ENCODE peak calls at places on chromosomes 5 and 9, in eight cellular contexts. One of them, this sample, is unnamed.

GRCh38 chr5:151619812-151620462 is 28.8 kb upstream of the FAT2 start:
- DNase-seq in bronchial epithelial cell: peak; percentile 98
- DNase-seq in HuH-7: no peak
- DNase-seq in fibroblast of the aortic adventitia: no peak
- DNase-seq in activated CD8-positive, alpha-beta T cell treated with anti-CD3 and anti-CD28 coated beads, Interleukin-2, amount 10 ng/mL, durations not matched to agents 7 days and 5 days: no peak
- DNase-seq in activated CD4-positive, alpha-beta memory T cell treated with anti-CD3 and anti-CD28 coated beads, Interleukin-2, amount 10 ng/mL, durations not matched to agents 7 days and 5 days: no peak
- DNase-seq in epithelial cell of prostate: peak; percentile 93
- DNase-seq in NCI-H2081: no peak
- DNase-seq in this sample: peak; percentile 21

GRCh38 chr9:34493972-34494535 is 28.7 kb downstream of the ENHO start:
- DNase-seq in epithelial cell of prostate: no peak
- DNase-seq in fibroblast of the aortic adventitia: peak; percentile 63
- DNase-seq in activated CD8-positive, alpha-beta T cell treated with anti-CD3 and anti-CD28 coated beads, Interleukin-2, amount 10 ng/mL, durations not matched to agents 7 days and 5 days: peak; percentile 63
- DNase-seq in bronchial epithelial cell: peak; percentile 22
- DNase-seq in HuH-7: peak; percentile 49
- DNase-seq in NCI-H2081: no peak
- DNase-seq in activated CD4-positive, alpha-beta memory T cell treated with anti-CD3 and anti-CD28 coated beads, Interleukin-2, amount 10 ng/mL, durations not matched to agents 7 days and 5 days: peak; percentile 48
- DNase-seq in this sample: peak; percentile 18

GRCh38 chr9:133918123-133918813 is 73.9 kb downstream of the VAV2 start:
- DNase-seq in bronchial epithelial cell: no peak
- DNase-seq in epithelial cell of prostate: no peak
- DNase-seq in activated CD4-positive, alpha-beta memory T cell treated with anti-CD3 and anti-CD28 coated beads, Interleukin-2, amount 10 ng/mL, durations not matched to agents 7 days and 5 days: no peak
- DNase-seq in NCI-H2081: no peak
- DNase-seq in HuH-7: no peak
- DNase-seq in activated CD8-positive, alpha-beta T cell treated with anti-CD3 and anti-CD28 coated beads, Interleukin-2, amount 10 ng/mL, durations not matched to agents 7 days and 5 days: no peak
- DNase-seq in fibroblast of the aortic adventitia: no peak
- DNase-seq in this sample: no peak

GRCh38 chr9:32395483-32396216 is 11.2 kb downstream of the ACO1 start:
- DNase-seq in fibroblast of the aortic adventitia: peak; percentile 96
- DNase-seq in HuH-7: no peak
- DNase-seq in bronchial epithelial cell: peak; percentile 85
- DNase-seq in activated CD4-positive, alpha-beta memory T cell treated with anti-CD3 and anti-CD28 coated beads, Interleukin-2, amount 10 ng/mL, durations not matched to agents 7 days and 5 days: no peak
- DNase-seq in epithelial cell of prostate: peak; percentile 20
- DNase-seq in NCI-H2081: no peak
- DNase-seq in activated CD8-positive, alpha-beta T cell treated with anti-CD3 and anti-CD28 coated beads, Interleukin-2, amount 10 ng/mL, durations not matched to agents 7 days and 5 days: no peak
- DNase-seq in this sample: peak; percentile 75

GRCh38 chr9:15178621-15179020 is 128.4 kb downstream of the TTC39B start:
- DNase-seq in activated CD4-positive, alpha-beta memory T cell treated with anti-CD3 and anti-CD28 coated beads, Interleukin-2, amount 10 ng/mL, durations not matched to agents 7 days and 5 days: no peak
- DNase-seq in HuH-7: no peak
- DNase-seq in fibroblast of the aortic adventitia: no peak
- DNase-seq in epithelial cell of prostate: no peak
- DNase-seq in NCI-H2081: no peak
- DNase-seq in bronchial epithelial cell: no peak
- DNase-seq in activated CD8-positive, alpha-beta T cell treated with anti-CD3 and anti-CD28 coated beads, Interleukin-2, amount 10 ng/mL, durations not matched to agents 7 days and 5 days: no peak
- DNase-seq in this sample: no peak

GRCh38 chr5:140381972-140382371 is 19.7 kb upstream of the ANKHD1 start:
- DNase-seq in fibroblast of the aortic adventitia: no peak
- DNase-seq in activated CD8-positive, alpha-beta T cell treated with anti-CD3 and anti-CD28 coated beads, Interleukin-2, amount 10 ng/mL, durations not matched to agents 7 days and 5 days: no peak
- DNase-seq in bronchial epithelial cell: no peak
- DNase-seq in epithelial cell of prostate: no peak
- DNase-seq in activated CD4-positive, alpha-beta memory T cell treated with anti-CD3 and anti-CD28 coated beads, Interleukin-2, amount 10 ng/mL, durations not matched to agents 7 days and 5 days: no peak
- DNase-seq in NCI-H2081: no peak
- DNase-seq in HuH-7: no peak
- DNase-seq in this sample: no peak

GRCh38 chr5:73895471-73895870 is 269.5 kb downstream of the ARHGEF28 start:
- DNase-seq in activated CD8-positive, alpha-beta T cell treated with anti-CD3 and anti-CD28 coated beads, Interleukin-2, amount 10 ng/mL, durations not matched to agents 7 days and 5 days: no peak
- DNase-seq in fibroblast of the aortic adventitia: no peak
- DNase-seq in activated CD4-positive, alpha-beta memory T cell treated with anti-CD3 and anti-CD28 coated beads, Interleukin-2, amount 10 ng/mL, durations not matched to agents 7 days and 5 days: no peak
- DNase-seq in HuH-7: no peak
- DNase-seq in NCI-H2081: no peak
- DNase-seq in epithelial cell of prostate: no peak
- DNase-seq in bronchial epithelial cell: no peak
- DNase-seq in this sample: no peak

GRCh38 chr9:117411547-117411946 is 3.3 kb downstream of the ASTN2 start:
- DNase-seq in bronchial epithelial cell: peak; percentile 34
- DNase-seq in NCI-H2081: peak; percentile 20
- DNase-seq in fibroblast of the aortic adventitia: peak; percentile 0
- DNase-seq in epithelial cell of prostate: no peak
- DNase-seq in activated CD4-positive, alpha-beta memory T cell treated with anti-CD3 and anti-CD28 coated beads, Interleukin-2, amount 10 ng/mL, durations not matched to agents 7 days and 5 days: no peak
- DNase-seq in activated CD8-positive, alpha-beta T cell treated with anti-CD3 and anti-CD28 coated beads, Interleukin-2, amount 10 ng/mL, durations not matched to agents 7 days and 5 days: no peak
- DNase-seq in HuH-7: peak; percentile 64
- DNase-seq in this sample: no peak

GRCh38 chr5:83265318-83265717 is 188.0 kb downstream of the XRCC4 start:
- DNase-seq in activated CD8-positive, alpha-beta T cell treated with anti-CD3 and anti-CD28 coated beads, Interleukin-2, amount 10 ng/mL, durations not matched to agents 7 days and 5 days: no peak
- DNase-seq in epithelial cell of prostate: peak; percentile 44
- DNase-seq in activated CD4-positive, alpha-beta memory T cell treated with anti-CD3 and anti-CD28 coated beads, Interleukin-2, amount 10 ng/mL, durations not matched to agents 7 days and 5 days: no peak
- DNase-seq in fibroblast of the aortic adventitia: peak; percentile 46
- DNase-seq in NCI-H2081: peak; percentile 5
- DNase-seq in HuH-7: peak; percentile 33
- DNase-seq in bronchial epithelial cell: no peak
- DNase-seq in this sample: peak; percentile 51

GRCh38 chr9:99807276-99807852 is 14.3 kb upstream of the NR4A3 start:
- DNase-seq in fibroblast of the aortic adventitia: peak; percentile 73
- DNase-seq in bronchial epithelial cell: peak; percentile 60
- DNase-seq in HuH-7: peak; percentile 58
- DNase-seq in activated CD4-positive, alpha-beta memory T cell treated with anti-CD3 and anti-CD28 coated beads, Interleukin-2, amount 10 ng/mL, durations not matched to agents 7 days and 5 days: peak; percentile 68
- DNase-seq in epithelial cell of prostate: no peak
- DNase-seq in NCI-H2081: peak; percentile 52
- DNase-seq in activated CD8-positive, alpha-beta T cell treated with anti-CD3 and anti-CD28 coated beads, Interleukin-2, amount 10 ng/mL, durations not matched to agents 7 days and 5 days: peak; percentile 80
- DNase-seq in this sample: peak; percentile 16

GRCh38 chr5:6788956-6789649 is 75.9 kb downstream of the TENT4A start:
- DNase-seq in bronchial epithelial cell: no peak
- DNase-seq in NCI-H2081: no peak
- DNase-seq in activated CD4-positive, alpha-beta memory T cell treated with anti-CD3 and anti-CD28 coated beads, Interleukin-2, amount 10 ng/mL, durations not matched to agents 7 days and 5 days: no peak
- DNase-seq in epithelial cell of prostate: no peak
- DNase-seq in activated CD8-positive, alpha-beta T cell treated with anti-CD3 and anti-CD28 coated beads, Interleukin-2, amount 10 ng/mL, durations not matched to agents 7 days and 5 days: no peak
- DNase-seq in HuH-7: no peak
- DNase-seq in fibroblast of the aortic adventitia: peak; percentile 36
- DNase-seq in this sample: no peak

GRCh38 chr9:126605792-126606482 is 7.8 kb upstream of the LMX1B start:
- DNase-seq in NCI-H2081: no peak
- DNase-seq in fibroblast of the aortic adventitia: no peak
- DNase-seq in bronchial epithelial cell: peak; percentile 38
- DNase-seq in activated CD8-positive, alpha-beta T cell treated with anti-CD3 and anti-CD28 coated beads, Interleukin-2, amount 10 ng/mL, durations not matched to agents 7 days and 5 days: no peak
- DNase-seq in epithelial cell of prostate: no peak
- DNase-seq in activated CD4-positive, alpha-beta memory T cell treated with anti-CD3 and anti-CD28 coated beads, Interleukin-2, amount 10 ng/mL, durations not matched to agents 7 days and 5 days: no peak
- DNase-seq in HuH-7: no peak
- DNase-seq in this sample: peak; percentile 31

GRCh38 chr5:2549354-2549753 is 202.1 kb downstream of the IRX2 start:
- DNase-seq in bronchial epithelial cell: no peak
- DNase-seq in activated CD8-positive, alpha-beta T cell treated with anti-CD3 and anti-CD28 coated beads, Interleukin-2, amount 10 ng/mL, durations not matched to agents 7 days and 5 days: no peak
- DNase-seq in NCI-H2081: no peak
- DNase-seq in activated CD4-positive, alpha-beta memory T cell treated with anti-CD3 and anti-CD28 coated beads, Interleukin-2, amount 10 ng/mL, durations not matched to agents 7 days and 5 days: no peak
- DNase-seq in HuH-7: no peak
- DNase-seq in epithelial cell of prostate: no peak
- DNase-seq in fibroblast of the aortic adventitia: no peak
- DNase-seq in this sample: no peak

GRCh38 chr5:72191404-72191803 is 84.1 kb downstream of the MAP1B start:
- DNase-seq in NCI-H2081: no peak
- DNase-seq in activated CD4-positive, alpha-beta memory T cell treated with anti-CD3 and anti-CD28 coated beads, Interleukin-2, amount 10 ng/mL, durations not matched to agents 7 days and 5 days: no peak
- DNase-seq in HuH-7: no peak
- DNase-seq in epithelial cell of prostate: no peak
- DNase-seq in bronchial epithelial cell: no peak
- DNase-seq in fibroblast of the aortic adventitia: no peak
- DNase-seq in activated CD8-positive, alpha-beta T cell treated with anti-CD3 and anti-CD28 coated beads, Interleukin-2, amount 10 ng/mL, durations not matched to agents 7 days and 5 days: no peak
- DNase-seq in this sample: no peak

GRCh38 chr5:16964821-16965220 is 28.7 kb upstream of the MYO10 start:
- DNase-seq in HuH-7: no peak
- DNase-seq in epithelial cell of prostate: no peak
- DNase-seq in activated CD4-positive, alpha-beta memory T cell treated with anti-CD3 and anti-CD28 coated beads, Interleukin-2, amount 10 ng/mL, durations not matched to agents 7 days and 5 days: no peak
- DNase-seq in fibroblast of the aortic adventitia: no peak
- DNase-seq in NCI-H2081: no peak
- DNase-seq in bronchial epithelial cell: no peak
- DNase-seq in activated CD8-positive, alpha-beta T cell treated with anti-CD3 and anti-CD28 coated beads, Interleukin-2, amount 10 ng/mL, durations not matched to agents 7 days and 5 days: no peak
- DNase-seq in this sample: no peak

GRCh38 chr9:126036881-126037291 is 289.7 kb downstream of the PBX3 start:
- DNase-seq in HuH-7: no peak
- DNase-seq in bronchial epithelial cell: no peak
- DNase-seq in activated CD4-positive, alpha-beta memory T cell treated with anti-CD3 and anti-CD28 coated beads, Interleukin-2, amount 10 ng/mL, durations not matched to agents 7 days and 5 days: no peak
- DNase-seq in activated CD8-positive, alpha-beta T cell treated with anti-CD3 and anti-CD28 coated beads, Interleukin-2, amount 10 ng/mL, durations not matched to agents 7 days and 5 days: no peak
- DNase-seq in NCI-H2081: no peak
- DNase-seq in fibroblast of the aortic adventitia: peak; percentile 6
- DNase-seq in epithelial cell of prostate: no peak
- DNase-seq in this sample: no peak

GRCh38 chr9:134842321-134842720 is 38.3 kb upstream of the FCN2 start:
- DNase-seq in NCI-H2081: no peak
- DNase-seq in activated CD8-positive, alpha-beta T cell treated with anti-CD3 and anti-CD28 coated beads, Interleukin-2, amount 10 ng/mL, durations not matched to agents 7 days and 5 days: no peak
- DNase-seq in fibroblast of the aortic adventitia: no peak
- DNase-seq in epithelial cell of prostate: no peak
- DNase-seq in bronchial epithelial cell: no peak
- DNase-seq in activated CD4-positive, alpha-beta memory T cell treated with anti-CD3 and anti-CD28 coated beads, Interleukin-2, amount 10 ng/mL, durations not matched to agents 7 days and 5 days: no peak
- DNase-seq in HuH-7: no peak
- DNase-seq in this sample: no peak

GRCh38 chr9:124855944-124856773 is 2.9 kb downstream of the WDR38 start:
- DNase-seq in epithelial cell of prostate: no peak
- DNase-seq in activated CD4-positive, alpha-beta memory T cell treated with anti-CD3 and anti-CD28 coated beads, Interleukin-2, amount 10 ng/mL, durations not matched to agents 7 days and 5 days: no peak
- DNase-seq in activated CD8-positive, alpha-beta T cell treated with anti-CD3 and anti-CD28 coated beads, Interleukin-2, amount 10 ng/mL, durations not matched to agents 7 days and 5 days: no peak
- DNase-seq in HuH-7: peak; percentile 76
- DNase-seq in bronchial epithelial cell: no peak
- DNase-seq in fibroblast of the aortic adventitia: no peak
- DNase-seq in NCI-H2081: no peak
- DNase-seq in this sample: no peak